ENCODE peak calls at places on chromosomes 3 and 15, in six cellular contexts. One of them, this sample, is unnamed.

GRCh38 chr3:148796799-148797198 is 30.8 kb upstream of the CPB1 start:
- DNase-seq in heart right ventricle: no peak
- DNase-seq in B cell: no peak
- DNase-seq in H54: no peak
- DNase-seq in brain microvascular endothelial cell: no peak
- DNase-seq in mucosa of descending colon: no peak
- DNase-seq in this sample: no peak

GRCh38 chr3:71358243-71358642 is 225.3 kb downstream of the FOXP1 start:
- DNase-seq in heart right ventricle: no peak
- DNase-seq in B cell: no peak
- DNase-seq in H54: no peak
- DNase-seq in brain microvascular endothelial cell: no peak
- DNase-seq in mucosa of descending colon: no peak
- DNase-seq in this sample: no peak

GRCh38 chr3:79521221-79521848 is 246.5 kb downstream of the ROBO1 start:
- DNase-seq in heart right ventricle: no peak
- DNase-seq in B cell: peak
- DNase-seq in H54: no peak
- DNase-seq in brain microvascular endothelial cell: peak
- DNase-seq in mucosa of descending colon: peak
- DNase-seq in this sample: no peak

GRCh38 chr3:127158614-127159221 is 34.2 kb upstream of the PRR23E start:
- DNase-seq in heart right ventricle: no peak
- DNase-seq in B cell: no peak
- DNase-seq in H54: no peak
- DNase-seq in brain microvascular endothelial cell: peak
- DNase-seq in mucosa of descending colon: peak
- DNase-seq in this sample: peak

GRCh38 chr3:114362815-114363214 is 69.0 kb downstream of the TIGIT start:
- DNase-seq in heart right ventricle: no peak
- DNase-seq in B cell: peak
- DNase-seq in H54: no peak
- DNase-seq in brain microvascular endothelial cell: no peak
- DNase-seq in mucosa of descending colon: no peak
- DNase-seq in this sample: no peak

GRCh38 chr15:94075349-94075748 is 156.0 kb upstream of the MCTP2 start:
- DNase-seq in heart right ventricle: peak
- DNase-seq in B cell: no peak
- DNase-seq in H54: no peak
- DNase-seq in brain microvascular endothelial cell: no peak
- DNase-seq in mucosa of descending colon: peak
- DNase-seq in this sample: no peak

GRCh38 chr3:134663646-134664456 is 13.0 kb upstream of the KY start:
- DNase-seq in heart right ventricle: no peak
- DNase-seq in B cell: no peak
- DNase-seq in H54: no peak
- DNase-seq in brain microvascular endothelial cell: peak
- DNase-seq in mucosa of descending colon: no peak
- DNase-seq in this sample: no peak

GRCh38 chr3:7190094-7190493 is 329.2 kb downstream of the GRM7 start:
- DNase-seq in heart right ventricle: no peak
- DNase-seq in B cell: no peak
- DNase-seq in H54: no peak
- DNase-seq in brain microvascular endothelial cell: peak
- DNase-seq in mucosa of descending colon: no peak
- DNase-seq in this sample: no peak

This sample was measured in left colon.